ENCODE peak calls at places on chromosomes 3 and 15, in nine cellular contexts. H is activated B cell treated with CpG ODN at 0.5 μM for 24 hours; C is neural progenitor cell; D is BE2C; U is choroid plexus epithelial cell; X is keratinocyte; I is cardiac muscle cell; Q is CD8-positive, alpha-beta T cell; L is prostate gland. F is an unnamed sample.
A peak's percentile ranks its signal among the peaks of the same experiment; 100 is the strongest.

GRCh38 chr3:72565593-72565992 is 282.7 kb downstream of the SHQ1 start:
- DNase-seq in D (no peak), X (no peak), H (no peak), C (no peak), I (no peak), U (no peak), Q (no peak), L (no peak), F (no peak)

GRCh38 chr3:189496375-189497138 is 134.6 kb upstream of the TP63 start:
- DNase-seq in Q (no peak), L (no peak), H (no peak), C (no peak), I (no peak), X (no peak), U (no peak), D (no peak), F (no peak)

GRCh38 chr3:168100777-168101492 is 5.2 kb upstream of the GOLIM4 start:
- DNase-seq in D (no peak), Q (no peak), X (no peak), U (no peak), L (no peak), I (no peak), H (no peak), C (no peak), F (no peak)

GRCh38 chr3:110526732-110527727 is 544.6 kb upstream of the NECTIN3 start:
- DNase-seq in C (peak; percentile 10), H (no peak), Q (no peak), U (peak; percentile 97), D (no peak), L (no peak), I (no peak), X (peak; percentile 57), F (peak; percentile 85)

GRCh38 chr3:127289646-127290575 is 2.1 kb upstream of the PRR20G start:
- DNase-seq in D (no peak), U (no peak), C (no peak), X (no peak), I (no peak), H (no peak), L (no peak), Q (no peak), F (no peak)

GRCh38 chr3:49785565-49786356 is 581 bp downstream of the IP6K1 start:
- DNase-seq in C (no peak), H (no peak), L (peak; percentile 15), D (no peak), Q (peak; percentile 31), X (no peak), U (peak; percentile 53), I (peak; percentile 59), F (no peak)

GRCh38 chr3:142269777-142270176 is 44.4 kb upstream of the GK5 start:
- DNase-seq in L (no peak), H (no peak), I (no peak), D (no peak), C (no peak), X (no peak), Q (no peak), U (no peak), F (no peak)

GRCh38 chr15:31280037-31280830 is 46.4 kb upstream of the KLF13 start:
- DNase-seq in U (no peak), Q (no peak), X (no peak), L (peak; percentile 3), C (no peak), D (peak; percentile 65), I (no peak), H (no peak), F (no peak)

GRCh38 chr15:72771329-72771725 is 12.2 kb downstream of the ADPGK start:
- DNase-seq in C (peak; percentile 36), L (no peak), X (no peak), H (no peak), U (no peak), I (no peak), D (no peak), Q (no peak), F (no peak)

GRCh38 chr3:154214320-154214719 is 93.1 kb downstream of the ARHGEF26 start:
- DNase-seq in L (no peak), Q (no peak), X (no peak), U (no peak), I (no peak), D (no peak), H (no peak), C (no peak), F (no peak)

GRCh38 chr15:59437777-59438574 is at the start of gene FAM81A:
- DNase-seq in X (no peak), H (peak; percentile 65), Q (peak; percentile 32), L (peak; percentile 73), D (peak; percentile 74), I (peak; percentile 94), C (peak; percentile 89), U (peak; percentile 56), F (no peak)

GRCh38 chr3:189042832-189043231 is 128.9 kb upstream of the TPRG1 start:
- DNase-seq in C (no peak), D (no peak), U (no peak), I (no peak), X (no peak), L (no peak), Q (no peak), H (no peak), F (no peak)

GRCh38 chr3:47002490-47003410 is 23.3 kb downstream of the NBEAL2 start:
- DNase-seq in L (no peak), X (no peak), Q (no peak), D (no peak), I (no peak), H (no peak), U (no peak), C (peak; percentile 68), F (no peak)

GRCh38 chr15:67822537-67823370 is 2.6 kb upstream of the SKOR1 start:
- DNase-seq in X (no peak), C (no peak), H (no peak), Q (no peak), U (no peak), I (no peak), D (no peak), L (no peak), F (no peak)

GRCh38 chr15:73937726-73938125 is 11.5 kb downstream of the LOXL1 start:
- DNase-seq in D (no peak), X (no peak), I (no peak), U (no peak), H (no peak), Q (no peak), C (no peak), L (no peak), F (no peak)

GRCh38 chr3:38168988-38169363 is 3.6 kb downstream of the OXSR1 start:
- DNase-seq in D (no peak), U (no peak), L (no peak), X (no peak), Q (no peak), I (no peak), H (no peak), C (no peak), F (no peak)

GRCh38 chr15:35986072-35986666 is 440.2 kb upstream of the DPH6 start:
- DNase-seq in D (peak; percentile 40), C (no peak), U (peak; percentile 33), L (no peak), X (no peak), Q (no peak), H (no peak), I (no peak), F (no peak)

GRCh38 chr3:120111898-120112297 is 17.7 kb upstream of the GSK3B start:
- DNase-seq in C (no peak), I (no peak), H (no peak), X (peak; percentile 81), Q (no peak), D (no peak), L (peak; percentile 45), U (no peak), F (no peak)

GRCh38 chr3:123745184-123745855 is 138.8 kb downstream of the MYLK start:
- DNase-seq in X (no peak), L (no peak), D (no peak), C (no peak), U (peak; percentile 71), Q (no peak), H (no peak), I (no peak), F (no peak)

GRCh38 chr3:10150987-10151386 is 9.4 kb downstream of the VHL start:
- DNase-seq in I (no peak), U (no peak), D (no peak), L (no peak), Q (no peak), X (no peak), H (no peak), C (no peak), F (no peak)

GRCh38 chr3:136954246-136954645 is 3.5 kb upstream of the IL20RB start:
- DNase-seq in D (no peak), C (no peak), L (no peak), U (peak; percentile 38), Q (no peak), H (no peak), X (no peak), I (no peak), F (no peak)

GRCh38 chr3:16307832-16308531 is 43.0 kb downstream of the OXNAD1 start:
- DNase-seq in I (no peak), H (no peak), L (no peak), X (no peak), U (no peak), C (no peak), Q (no peak), D (no peak), F (no peak)

GRCh38 chr3:132268956-132269355 is 48.3 kb upstream of the ACP3 start:
- DNase-seq in U (peak; percentile 78), L (no peak), I (no peak), C (peak; percentile 48), D (no peak), H (no peak), X (no peak), Q (no peak), F (no peak)
- TF ChIP-seq CTCF in U (peak; percentile 76), L (peak; percentile 29), I (peak; percentile 59), C (peak; percentile 57), D (peak; percentile 55), H (no peak), X (peak; percentile 35), Q (no peak), F (peak; percentile 67)

GRCh38 chr3:87307805-87308204 is 31.4 kb upstream of the POU1F1 start:
- DNase-seq in U (peak; percentile 35), H (no peak), L (no peak), X (no peak), C (no peak), D (no peak), I (no peak), Q (no peak), F (no peak)
- TF ChIP-seq CTCF in U (peak; percentile 56), H (no peak), L (no peak), X (peak; percentile 25), C (peak; percentile 37), D (peak; percentile 43), I (peak; percentile 35), Q (no peak), F (peak; percentile 36)

GRCh38 chr3:48130321-48130881 is 57.8 kb downstream of the CDC25A start:
- DNase-seq in L (no peak), I (no peak), U (peak; percentile 96), H (no peak), X (no peak), C (no peak), D (peak; percentile 7), Q (no peak), F (no peak)
- TF ChIP-seq CTCF in L (no peak), I (no peak), U (no peak), H (no peak), X (no peak), C (no peak), D (no peak), Q (no peak), F (no peak)

GRCh38 chr15:57133127-57133968 is 214.9 kb downstream of the TCF12 start:
- DNase-seq in D (peak; percentile 32), U (no peak), C (peak; percentile 92), I (no peak), X (no peak), H (no peak), L (no peak), Q (no peak), F (no peak)
- TF ChIP-seq CTCF in D (no peak), U (no peak), C (no peak), I (no peak), X (no peak), H (no peak), L (no peak), Q (no peak), F (no peak)